ENCODE peak calls at places on chromosomes 5 and 9, in seven cellular contexts. One of them, this sample, is unnamed.

GRCh38 chr5:23627976-23628375 is 120.6 kb downstream of the PRDM9 start:
- DNase-seq in H1: no peak
- DNase-seq in HepG2: no peak
- DNase-seq in K562: no peak
- DNase-seq in HCT116: no peak
- DNase-seq in endothelial cell of umbilical vein: no peak
- DNase-seq in A549: no peak
- DNase-seq in this sample: no peak

GRCh38 chr9:3746296-3747275 is 220.8 kb upstream of the RFX3 start:
- DNase-seq in H1: no peak
- DNase-seq in HepG2: no peak
- DNase-seq in HCT116: peak
- DNase-seq in endothelial cell of umbilical vein: no peak
- DNase-seq in K562: no peak
- DNase-seq in A549: peak
- DNase-seq in this sample: peak

GRCh38 chr5:9765421-9765820 is 135.3 kb upstream of the TAS2R1 start:
- DNase-seq in endothelial cell of umbilical vein: no peak
- DNase-seq in A549: no peak
- DNase-seq in HepG2: no peak
- DNase-seq in H1: no peak
- DNase-seq in HCT116: no peak
- DNase-seq in K562: no peak
- DNase-seq in this sample: no peak

GRCh38 chr5:38922199-38922598 is 76.4 kb downstream of the OSMR start:
- DNase-seq in A549: peak
- DNase-seq in H1: no peak
- DNase-seq in HepG2: peak
- DNase-seq in HCT116: peak
- DNase-seq in endothelial cell of umbilical vein: peak
- DNase-seq in K562: peak
- DNase-seq in this sample: peak

GRCh38 chr5:76807296-76807695 is 11.5 kb upstream of the F2RL1 start:
- DNase-seq in endothelial cell of umbilical vein: peak
- DNase-seq in HepG2: peak
- DNase-seq in H1: no peak
- DNase-seq in K562: no peak
- DNase-seq in HCT116: no peak
- DNase-seq in A549: peak
- DNase-seq in this sample: no peak

GRCh38 chr9:134663084-134663483 is 21.5 kb downstream of the COL5A1 start:
- DNase-seq in H1: no peak
- DNase-seq in HCT116: no peak
- DNase-seq in K562: no peak
- DNase-seq in endothelial cell of umbilical vein: no peak
- DNase-seq in HepG2: no peak
- DNase-seq in A549: no peak
- DNase-seq in this sample: no peak

GRCh38 chr9:18438951-18439350 is 35.0 kb upstream of the ADAMTSL1 start:
- DNase-seq in HepG2: no peak
- DNase-seq in endothelial cell of umbilical vein: no peak
- DNase-seq in HCT116: no peak
- DNase-seq in K562: no peak
- DNase-seq in H1: no peak
- DNase-seq in A549: no peak
- DNase-seq in this sample: no peak

GRCh38 chr9:3235497-3235896 is 290.3 kb downstream of the RFX3 start:
- DNase-seq in endothelial cell of umbilical vein: no peak
- DNase-seq in HCT116: no peak
- DNase-seq in H1: no peak
- DNase-seq in HepG2: no peak
- DNase-seq in K562: no peak
- DNase-seq in A549: no peak
- DNase-seq in this sample: no peak

GRCh38 chr5:160165137-160166068 is 46.2 kb upstream of the PWWP2A start:
- DNase-seq in A549: peak
- DNase-seq in HepG2: peak
- DNase-seq in K562: peak
- DNase-seq in HCT116: peak
- DNase-seq in endothelial cell of umbilical vein: peak
- DNase-seq in H1: no peak
- DNase-seq in this sample: no peak

GRCh38 chr9:121751686-121752445 is 100.4 kb downstream of the DAB2IP start:
- DNase-seq in K562: no peak
- DNase-seq in endothelial cell of umbilical vein: no peak
- DNase-seq in HCT116: no peak
- DNase-seq in A549: no peak
- DNase-seq in H1: no peak
- DNase-seq in HepG2: no peak
- DNase-seq in this sample: no peak

GRCh38 chr9:123924727-123925126 is 5.2 kb downstream of the DENND1A start:
- DNase-seq in HepG2: no peak
- DNase-seq in endothelial cell of umbilical vein: no peak
- DNase-seq in H1: no peak
- DNase-seq in K562: no peak
- DNase-seq in HCT116: no peak
- DNase-seq in A549: no peak
- DNase-seq in this sample: no peak

GRCh38 chr9:123211081-123211480 is 57.3 kb downstream of the STRBP start:
- DNase-seq in A549: no peak
- DNase-seq in H1: no peak
- DNase-seq in endothelial cell of umbilical vein: no peak
- DNase-seq in K562: no peak
- DNase-seq in HCT116: no peak
- DNase-seq in HepG2: no peak
- DNase-seq in this sample: no peak

GRCh38 chr5:41722359-41722950 is 147.8 kb downstream of the OXCT1 start:
- DNase-seq in HepG2: no peak
- DNase-seq in K562: no peak
- DNase-seq in HCT116: no peak
- DNase-seq in endothelial cell of umbilical vein: peak
- DNase-seq in A549: no peak
- DNase-seq in H1: no peak
- DNase-seq in this sample: no peak

GRCh38 chr5:74839228-74839627 is 27.0 kb downstream of the FAM169A start:
- DNase-seq in HCT116: no peak
- DNase-seq in A549: no peak
- DNase-seq in endothelial cell of umbilical vein: no peak
- DNase-seq in K562: no peak
- DNase-seq in HepG2: no peak
- DNase-seq in H1: no peak
- DNase-seq in this sample: no peak

GRCh38 chr9:86613943-86614342 is 259.7 kb upstream of the TUT7 start:
- DNase-seq in endothelial cell of umbilical vein: no peak
- DNase-seq in HCT116: no peak
- DNase-seq in H1: no peak
- DNase-seq in K562: no peak
- DNase-seq in HepG2: no peak
- DNase-seq in A549: no peak
- DNase-seq in this sample: no peak

GRCh38 chr9:37182718-37183117 is 62.3 kb downstream of the ZCCHC7 start:
- DNase-seq in endothelial cell of umbilical vein: no peak
- DNase-seq in HCT116: no peak
- DNase-seq in K562: no peak
- DNase-seq in HepG2: no peak
- DNase-seq in A549: no peak
- DNase-seq in H1: no peak
- DNase-seq in this sample: no peak

GRCh38 chr5:127275641-127276193 is 14.9 kb upstream of the MEGF10 start:
- DNase-seq in A549: no peak
- DNase-seq in endothelial cell of umbilical vein: no peak
- DNase-seq in H1: no peak
- DNase-seq in HCT116: no peak
- DNase-seq in K562: no peak
- DNase-seq in HepG2: no peak
- DNase-seq in this sample: no peak

GRCh38 chr5:1110930-1111726 is 735 bp downstream of the SLC12A7 start:
- DNase-seq in K562: no peak
- DNase-seq in endothelial cell of umbilical vein: peak
- DNase-seq in HCT116: no peak
- DNase-seq in A549: peak
- DNase-seq in H1: no peak
- DNase-seq in HepG2: no peak
- DNase-seq in this sample: no peak

GRCh38 chr5:124285071-124285470 is 461.4 kb downstream of the ZNF608 start:
- DNase-seq in HCT116: no peak
- DNase-seq in HepG2: no peak
- DNase-seq in endothelial cell of umbilical vein: no peak
- DNase-seq in H1: no peak
- DNase-seq in K562: no peak
- DNase-seq in A549: no peak
- DNase-seq in this sample: no peak

GRCh38 chr5:149820536-149821503 is 90.7 kb downstream of the PPARGC1B start:
- DNase-seq in endothelial cell of umbilical vein: no peak
- DNase-seq in K562: no peak
- DNase-seq in H1: no peak
- DNase-seq in HCT116: no peak
- DNase-seq in A549: no peak
- DNase-seq in HepG2: no peak
- DNase-seq in this sample: no peak

GRCh38 chr5:73093943-73094342 is 26.4 kb upstream of the TMEM171 start:
- DNase-seq in K562: peak
- DNase-seq in A549: peak
- DNase-seq in HCT116: peak
- DNase-seq in HepG2: no peak
- DNase-seq in H1: no peak
- DNase-seq in endothelial cell of umbilical vein: peak
- DNase-seq in this sample: peak

GRCh38 chr5:14172149-14172795 is 29.1 kb downstream of the TRIO start:
- DNase-seq in HepG2: no peak
- DNase-seq in endothelial cell of umbilical vein: no peak
- DNase-seq in H1: no peak
- DNase-seq in HCT116: no peak
- DNase-seq in K562: no peak
- DNase-seq in A549: no peak
- DNase-seq in this sample: peak

GRCh38 chr5:34698754-34699153 is 42.6 kb downstream of the RAI14 start:
- DNase-seq in endothelial cell of umbilical vein: no peak
- DNase-seq in HepG2: no peak
- DNase-seq in K562: no peak
- DNase-seq in A549: no peak
- DNase-seq in HCT116: no peak
- DNase-seq in H1: no peak
- DNase-seq in this sample: no peak

GRCh38 chr9:124208571-124208970 is 49.2 kb upstream of the NEK6 start:
- DNase-seq in HepG2: no peak
- DNase-seq in HCT116: no peak
- DNase-seq in endothelial cell of umbilical vein: no peak
- DNase-seq in K562: no peak
- DNase-seq in H1: no peak
- DNase-seq in A549: no peak
- DNase-seq in this sample: no peak

GRCh38 chr5:170266570-170267379 is 30.8 kb downstream of the LCP2 start:
- DNase-seq in H1: no peak
- DNase-seq in K562: no peak
- DNase-seq in HCT116: no peak
- DNase-seq in HepG2: no peak
- DNase-seq in endothelial cell of umbilical vein: no peak
- DNase-seq in A549: no peak
- DNase-seq in this sample: no peak

GRCh38 chr5:170265527-170265926 is 32.0 kb downstream of the LCP2 start:
- DNase-seq in H1: no peak
- DNase-seq in HepG2: no peak
- DNase-seq in HCT116: no peak
- DNase-seq in A549: no peak
- DNase-seq in K562: peak
- DNase-seq in endothelial cell of umbilical vein: no peak
- DNase-seq in this sample: no peak

GRCh38 chr5:170257370-170257769 is 24.6 kb downstream of the C5orf58 start:
- DNase-seq in K562: no peak
- DNase-seq in H1: no peak
- DNase-seq in A549: no peak
- DNase-seq in HepG2: no peak
- DNase-seq in endothelial cell of umbilical vein: no peak
- DNase-seq in HCT116: no peak
- DNase-seq in this sample: no peak

GRCh38 chr5:170263906-170264305 is 31.1 kb downstream of the C5orf58 start:
- DNase-seq in A549: no peak
- DNase-seq in H1: no peak
- DNase-seq in HepG2: no peak
- DNase-seq in endothelial cell of umbilical vein: no peak
- DNase-seq in K562: no peak
- DNase-seq in HCT116: no peak
- DNase-seq in this sample: no peak

GRCh38 chr5:170262061-170262764 is 29.4 kb downstream of the C5orf58 start:
- DNase-seq in HepG2: no peak
- DNase-seq in K562: no peak
- DNase-seq in HCT116: no peak
- DNase-seq in H1: no peak
- DNase-seq in A549: no peak
- DNase-seq in endothelial cell of umbilical vein: no peak
- DNase-seq in this sample: no peak
- TF ChIP-seq MAX in HepG2: no peak
- TF ChIP-seq MAX in K562: no peak
- TF ChIP-seq MAX in HCT116: no peak
- TF ChIP-seq MAX in H1: no peak
- TF ChIP-seq MAX in A549: no peak
- TF ChIP-seq MAX in endothelial cell of umbilical vein: no peak
- TF ChIP-seq MAX in this sample: no peak

GRCh38 chr5:109409844-109410388 is at the start of gene PJA2:
- DNase-seq in K562: peak
- DNase-seq in HepG2: peak
- DNase-seq in H1: peak
- DNase-seq in endothelial cell of umbilical vein: peak
- DNase-seq in HCT116: peak
- DNase-seq in A549: peak
- DNase-seq in this sample: peak
- TF ChIP-seq POLR2A in K562: no peak
- TF ChIP-seq POLR2A in HepG2: peak
- TF ChIP-seq POLR2A in H1: no peak
- TF ChIP-seq POLR2A in endothelial cell of umbilical vein: peak
- TF ChIP-seq POLR2A in HCT116: peak
- TF ChIP-seq POLR2A in A549: peak
- TF ChIP-seq POLR2A in this sample: peak

GRCh38 chr5:87254035-87254434 is 13.6 kb upstream of the RASA1 start:
- DNase-seq in K562: no peak
- DNase-seq in H1: no peak
- DNase-seq in endothelial cell of umbilical vein: no peak
- DNase-seq in HCT116: no peak
- DNase-seq in A549: no peak
- DNase-seq in HepG2: no peak
- DNase-seq in this sample: no peak

GRCh38 chr5:87252283-87252605 is 15.4 kb upstream of the RASA1 start:
- DNase-seq in K562: no peak
- DNase-seq in endothelial cell of umbilical vein: no peak
- DNase-seq in H1: no peak
- DNase-seq in A549: no peak
- DNase-seq in HCT116: no peak
- DNase-seq in HepG2: no peak
- DNase-seq in this sample: no peak
- TF ChIP-seq MAX in K562: no peak
- TF ChIP-seq MAX in endothelial cell of umbilical vein: no peak
- TF ChIP-seq MAX in H1: no peak
- TF ChIP-seq MAX in A549: no peak
- TF ChIP-seq MAX in HCT116: no peak
- TF ChIP-seq MAX in HepG2: no peak
- TF ChIP-seq MAX in this sample: no peak

DNA sequence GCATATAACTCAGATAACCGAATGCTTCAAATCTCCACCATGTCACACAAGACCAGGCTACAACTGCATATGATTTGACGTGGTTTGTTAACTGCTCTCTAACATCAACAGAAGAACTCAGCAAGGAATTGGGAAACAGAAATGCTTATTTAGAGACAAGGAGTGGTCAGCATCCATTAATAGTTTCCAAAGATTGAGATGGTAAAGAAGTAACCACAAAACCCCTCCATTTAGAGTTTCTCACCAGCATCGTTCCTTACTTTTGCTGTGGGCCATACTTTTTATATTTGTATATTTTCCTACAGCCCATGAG is 25.2 kb downstream of the DPYSL3 start:
- DNase-seq in H1: no peak
- DNase-seq in HCT116: no peak
- DNase-seq in A549: no peak
- DNase-seq in K562: no peak
- DNase-seq in HepG2: no peak
- DNase-seq in endothelial cell of umbilical vein: no peak
- DNase-seq in this sample: no peak
- TF ChIP-seq POLR2A in H1: no peak
- TF ChIP-seq POLR2A in HCT116: no peak
- TF ChIP-seq POLR2A in A549: no peak
- TF ChIP-seq POLR2A in K562: no peak
- TF ChIP-seq POLR2A in HepG2: no peak
- TF ChIP-seq POLR2A in endothelial cell of umbilical vein: no peak
- TF ChIP-seq POLR2A in this sample: no peak